ENCODE peak calls at places on chromosomes 2 and 18, in six cellular contexts. H is HS-5; Q is NAMALWA; T is activated CD4-positive, alpha-beta T cell treated with anti-CD3 and anti-CD28 coated beads, Interleukin-2, amount 50 U/mL, for 4 hours; P is Right ventricle myocardium superior; Z is astrocyte of the spinal cord. U is an unnamed sample.
A peak's percentile ranks its signal among the peaks of the same experiment; 100 is the strongest.

GRCh38 chr18:61108706-61109105 is 224.5 kb upstream of the CDH20 start:
- DNase-seq in H (no peak), Q (no peak), T (no peak), P (no peak), Z (no peak), U (no peak)

GRCh38 chr2:61764035-61764800 is 89.6 kb downstream of the FAM161A start:
- DNase-seq in H (peak; percentile 90), Q (peak; percentile 98), T (peak; percentile 94), P (peak; percentile 99), Z (peak; percentile 99), U (peak; percentile 95)

GRCh38 chr2:239715202-239715601 is 309.9 kb downstream of the NDUFA10 start:
- DNase-seq in H (no peak), Q (no peak), T (no peak), P (peak; percentile 29), Z (no peak), U (no peak)

GRCh38 chr2:162581931-162582330 is 238.0 kb downstream of the GCA start:
- DNase-seq in H (no peak), Q (no peak), T (no peak), P (no peak), Z (no peak), U (no peak)

GRCh38 chr2:111670776-111671175 is 213.2 kb downstream of the ANAPC1 start:
- DNase-seq in H (no peak), Q (peak; percentile 86), T (no peak), P (no peak), Z (no peak), U (no peak)

GRCh38 chr2:186675380-186675779 is 18.5 kb upstream of the FAM171B start:
- DNase-seq in H (no peak), Q (no peak), T (no peak), P (no peak), Z (no peak), U (no peak)

GRCh38 chr2:112143150-112143549 is 5.0 kb downstream of the FBLN7 start:
- DNase-seq in H (no peak), Q (no peak), T (no peak), P (no peak), Z (no peak), U (no peak)

GRCh38 chr2:142218471-142218870 is 87.7 kb upstream of the LRP1B start:
- DNase-seq in H (peak; percentile 5), Q (no peak), T (no peak), P (no peak), Z (peak; percentile 67), U (no peak)

GRCh38 chr2:207505728-207506127 is 24.0 kb upstream of the CREB1 start:
- DNase-seq in H (peak; percentile 94), Q (no peak), T (no peak), P (no peak), Z (peak; percentile 89), U (peak; percentile 35)

GRCh38 chr2:24189551-24189950 is 14.7 kb downstream of the FAM228A start:
- DNase-seq in H (no peak), Q (no peak), T (no peak), P (no peak), Z (no peak), U (no peak)

GRCh38 chr18:51668632-51669031 is 471.2 kb upstream of the MEX3C start:
- DNase-seq in H (no peak), Q (no peak), T (no peak), P (no peak), Z (no peak), U (no peak)

GRCh38 chr2:9144047-9144446 is 62.6 kb upstream of the ASAP2 start:
- DNase-seq in H (no peak), Q (no peak), T (no peak), P (no peak), Z (no peak), U (no peak)

GRCh38 chr2:178109813-178110212 is 2.4 kb upstream of the RBM45 start:
- DNase-seq in H (peak; percentile 11), Q (peak; percentile 74), T (no peak), P (no peak), Z (peak; percentile 56), U (peak; percentile 35)

GRCh38 chr18:48023334-48024008 is 93.0 kb upstream of the SMAD2 start:
- DNase-seq in H (peak; percentile 74), Q (peak; percentile 68), T (no peak), P (no peak), Z (peak; percentile 57), U (peak; percentile 73)

U was measured in H7.